ENCODE peak calls at places on chromosome 5, in six cellular contexts. Y is HepG2, F is H54, T is A549, N is GM12891, A is lower leg skin. H is an unnamed sample.

GRCh38 chr5:105952875-105953274 is 1717.9 kb downstream of the EFNA5 start:
- DNase-seq in Y (no peak), F (no peak), T (no peak), N (no peak), A (no peak), H (no peak)

GRCh38 chr5:80346055-80346454 is 26.3 kb downstream of the SPZ1 start:
- DNase-seq in Y (peak), F (peak), T (peak), N (peak), A (no peak), H (peak)

GRCh38 chr5:90093931-90094485 is 315.5 kb downstream of the CETN3 start:
- DNase-seq in Y (no peak), F (no peak), T (no peak), N (no peak), A (no peak), H (no peak)

GRCh38 chr5:83567741-83568530 is 96.4 kb downstream of the VCAN start:
- DNase-seq in Y (peak), F (peak), T (no peak), N (no peak), A (no peak), H (no peak)

GRCh38 chr5:37552770-37553719 is 173.9 kb downstream of the WDR70 start:
- DNase-seq in Y (no peak), F (no peak), T (no peak), N (no peak), A (no peak), H (peak)

GRCh38 chr5:127967323-127967982 is 116.1 kb upstream of the SLC12A2 start:
- DNase-seq in Y (no peak), F (no peak), T (no peak), N (no peak), A (no peak), H (no peak)

GRCh38 chr5:109958082-109958481 is 268.4 kb downstream of the MAN2A1 start:
- DNase-seq in Y (no peak), F (no peak), T (no peak), N (no peak), A (no peak), H (no peak)

GRCh38 chr5:170861295-170861854 is 443 bp upstream of the RANBP17 start:
- DNase-seq in Y (no peak), F (no peak), T (no peak), N (no peak), A (no peak), H (no peak)

GRCh38 chr5:53777864-53778618 is 217.6 kb downstream of the NDUFS4 start:
- DNase-seq in Y (no peak), F (no peak), T (no peak), N (no peak), A (no peak), H (no peak)

GRCh38 chr5:74167206-74167929 is 473.2 kb downstream of the ENC1 start:
- DNase-seq in Y (no peak), F (peak), T (peak), N (no peak), A (peak), H (no peak)

GRCh38 chr5:21919417-21920022 is 933.6 kb downstream of the CDH12 start:
- DNase-seq in Y (peak), F (peak), T (peak), N (peak), A (no peak), H (peak)

GRCh38 chr5:161544350-161544765 is 2.2 kb downstream of the GABRB2 start:
- DNase-seq in Y (peak), F (peak), T (peak), N (no peak), A (peak), H (peak)

GRCh38 chr5:132487841-132488555 is 2.6 kb downstream of the IRF1 start:
- DNase-seq in Y (no peak), F (no peak), T (no peak), N (no peak), A (peak), H (peak)

GRCh38 chr5:10363519-10364185 is 10.2 kb downstream of the MARCHF6 start:
- DNase-seq in Y (no peak), F (no peak), T (no peak), N (no peak), A (no peak), H (no peak)

GRCh38 chr5:6525910-6526309 is 77.3 kb downstream of the UBE2QL1 start:
- DNase-seq in Y (peak), F (peak), T (peak), N (peak), A (peak), H (peak)

GRCh38 chr5:1330847-1331831 is 13.8 kb downstream of the CLPTM1L start:
- DNase-seq in Y (no peak), F (no peak), T (no peak), N (no peak), A (no peak), H (no peak)

GRCh38 chr5:50445281-50445949 is 4.3 kb upstream of the EMB start:
- DNase-seq in Y (no peak), F (no peak), T (no peak), N (no peak), A (no peak), H (peak)

GRCh38 chr5:115389799-115390382 is 93.4 kb upstream of the CCDC112 start:
- DNase-seq in Y (no peak), F (no peak), T (peak), N (no peak), A (no peak), H (peak)

GRCh38 chr5:40683351-40683750 is 3.6 kb downstream of the PTGER4 start:
- DNase-seq in Y (no peak), F (no peak), T (no peak), N (no peak), A (no peak), H (no peak)

GRCh38 chr5:90297045-90297764 is 112.4 kb downstream of the CETN3 start:
- DNase-seq in Y (no peak), F (no peak), T (no peak), N (no peak), A (no peak), H (no peak)

GRCh38 chr5:94793816-94794198 is 175.3 kb downstream of the SLF1 start:
- DNase-seq in Y (no peak), F (peak), T (no peak), N (no peak), A (no peak), H (peak)

GRCh38 chr5:64680289-64680688 is 10.0 kb upstream of the SHISAL2B start:
- DNase-seq in Y (peak), F (no peak), T (peak), N (no peak), A (no peak), H (peak)

GRCh38 chr5:56414056-56414455 is 180.9 kb upstream of the ANKRD55 start:
- DNase-seq in Y (no peak), F (no peak), T (no peak), N (no peak), A (no peak), H (peak)

GRCh38 chr5:56419667-56420066 is 186.5 kb upstream of the ANKRD55 start:
- DNase-seq in Y (no peak), F (no peak), T (no peak), N (no peak), A (no peak), H (no peak)

GRCh38 chr5:56410696-56411095 is 177.6 kb upstream of the ANKRD55 start:
- DNase-seq in Y (no peak), F (no peak), T (no peak), N (no peak), A (no peak), H (no peak)

GRCh38 chr5:56412601-56413379 is 179.7 kb upstream of the ANKRD55 start:
- DNase-seq in Y (no peak), F (no peak), T (no peak), N (peak), A (no peak), H (peak)

DNA sequence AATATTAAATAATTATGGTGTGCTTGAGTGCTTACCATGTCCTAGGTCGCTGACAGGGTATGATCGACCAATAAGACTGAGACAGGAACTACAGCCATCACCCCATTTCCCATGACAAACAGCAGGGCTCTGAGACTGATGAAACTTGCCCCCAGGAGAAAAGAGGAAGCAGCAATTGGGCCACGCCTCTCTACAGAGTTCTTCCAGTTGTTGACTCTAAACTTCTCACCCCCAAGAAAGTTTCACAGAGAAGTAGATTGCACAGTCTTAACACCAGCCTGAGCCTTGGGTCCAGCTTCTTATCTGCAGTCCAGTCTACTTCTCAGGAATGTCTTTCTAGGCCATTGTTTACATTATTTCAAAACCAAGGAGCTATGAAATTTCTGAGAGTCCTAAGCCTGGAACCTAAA is 182.2 kb upstream of the ANKRD55 start:
- DNase-seq in Y (no peak), F (no peak), T (peak), N (peak), A (no peak), H (peak)
- TF ChIP-seq POLR2A in Y (no peak), F (no peak), T (no peak), N (no peak), A (no peak), H (no peak)

GRCh38 chr5:176415240-176416122 is 858 bp downstream of the CLTB start:
- DNase-seq in Y (no peak), F (peak), T (peak), N (no peak), A (peak), H (no peak)

GRCh38 chr5:176416965-176417364 is 626 bp upstream of the CLTB start:
- DNase-seq in Y (no peak), F (no peak), T (no peak), N (no peak), A (peak), H (no peak)

GRCh38 chr5:176414704-176415103 is 1.6 kb downstream of the CLTB start:
- DNase-seq in Y (no peak), F (no peak), T (no peak), N (no peak), A (no peak), H (no peak)

GRCh38 chr5:176418251-176418650 is 1.9 kb upstream of the CLTB start:
- DNase-seq in Y (peak), F (no peak), T (peak), N (no peak), A (peak), H (no peak)

GRCh38 chr5:176416123-176416924 is at the start of gene CLTB:
- DNase-seq in Y (peak), F (peak), T (peak), N (peak), A (peak), H (peak)
- TF ChIP-seq POLR2A in Y (peak), F (peak), T (peak), N (no peak), A (no peak), H (peak)

GRCh38 chr5:180809403-180810209 is 7.0 kb upstream of the MGAT1 start:
- DNase-seq in Y (peak), F (peak), T (peak), N (peak), A (peak), H (peak)
- TF ChIP-seq POLR2A in Y (no peak), F (no peak), T (peak), N (no peak), A (no peak), H (no peak)

GRCh38 chr5:154940772-154941620 is at the start of gene MRPL22:
- DNase-seq in Y (peak), F (peak), T (peak), N (peak), A (peak), H (peak)
- TF ChIP-seq POLR2A in Y (peak), F (peak), T (peak), N (peak), A (no peak), H (peak)

GRCh38 chr5:134370871-134371833 is at the start of gene UBE2B:
- DNase-seq in Y (peak), F (peak), T (peak), N (peak), A (peak), H (peak)
- TF ChIP-seq POLR2A in Y (peak), F (peak), T (no peak), N (peak), A (no peak), H (peak)

GRCh38 chr5:149519624-149520023 is 31.6 kb downstream of the CSNK1A1 start:
- DNase-seq in Y (no peak), F (no peak), T (no peak), N (no peak), A (no peak), H (no peak)
- TF ChIP-seq POLR2A in Y (no peak), F (no peak), T (no peak), N (no peak), A (no peak), H (no peak)

DNA sequence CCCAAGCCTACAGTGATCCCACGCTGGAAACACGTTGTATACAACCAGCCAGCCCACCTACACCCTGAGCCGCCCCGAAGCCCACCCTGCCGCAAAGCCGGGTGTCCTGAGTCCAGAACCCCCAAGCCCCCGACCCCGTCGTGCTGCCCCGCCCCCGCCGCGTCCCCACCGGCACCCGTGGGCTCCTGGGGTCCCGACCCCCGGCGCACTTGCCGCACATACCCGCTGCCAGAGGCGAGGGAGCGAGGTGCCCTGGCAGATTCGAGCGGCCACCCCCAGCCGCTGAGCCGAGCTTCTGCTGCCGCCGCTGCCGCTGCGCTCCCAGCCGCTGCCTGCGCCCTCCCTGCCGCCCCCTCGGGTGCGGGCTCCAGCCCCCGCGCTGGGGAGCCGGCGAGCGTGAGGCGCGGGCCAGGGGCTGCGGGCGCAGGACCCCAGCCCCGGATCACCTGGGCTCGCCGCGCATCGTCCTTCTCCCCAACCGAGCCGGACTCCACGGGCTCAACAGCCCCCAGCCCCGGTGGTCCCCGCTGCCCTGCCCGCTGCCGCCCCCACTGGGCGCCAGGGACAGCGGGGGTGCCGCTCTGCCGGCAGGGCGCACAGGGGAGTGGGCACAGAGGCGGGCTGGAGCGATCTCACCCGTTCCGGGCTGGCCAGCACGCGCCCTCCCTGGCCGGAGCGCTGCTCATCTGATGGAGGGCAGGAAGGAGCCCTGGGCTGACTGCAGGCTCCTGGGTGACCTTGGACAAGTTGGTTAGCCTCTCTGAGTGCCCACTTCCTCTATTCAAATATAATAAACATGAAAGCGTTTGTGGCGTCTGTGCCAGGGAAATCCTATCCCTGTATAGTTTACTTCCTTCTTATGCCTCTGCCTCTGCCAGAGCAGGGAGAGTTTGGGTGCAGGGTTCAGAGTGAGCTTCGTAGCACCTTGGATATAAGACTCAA is at the start of gene HTR4:
- DNase-seq in Y (no peak), F (no peak), T (no peak), N (no peak), A (no peak), H (peak)
- TF ChIP-seq POLR2A in Y (no peak), F (no peak), T (no peak), N (no peak), A (no peak), H (no peak)

DNA sequence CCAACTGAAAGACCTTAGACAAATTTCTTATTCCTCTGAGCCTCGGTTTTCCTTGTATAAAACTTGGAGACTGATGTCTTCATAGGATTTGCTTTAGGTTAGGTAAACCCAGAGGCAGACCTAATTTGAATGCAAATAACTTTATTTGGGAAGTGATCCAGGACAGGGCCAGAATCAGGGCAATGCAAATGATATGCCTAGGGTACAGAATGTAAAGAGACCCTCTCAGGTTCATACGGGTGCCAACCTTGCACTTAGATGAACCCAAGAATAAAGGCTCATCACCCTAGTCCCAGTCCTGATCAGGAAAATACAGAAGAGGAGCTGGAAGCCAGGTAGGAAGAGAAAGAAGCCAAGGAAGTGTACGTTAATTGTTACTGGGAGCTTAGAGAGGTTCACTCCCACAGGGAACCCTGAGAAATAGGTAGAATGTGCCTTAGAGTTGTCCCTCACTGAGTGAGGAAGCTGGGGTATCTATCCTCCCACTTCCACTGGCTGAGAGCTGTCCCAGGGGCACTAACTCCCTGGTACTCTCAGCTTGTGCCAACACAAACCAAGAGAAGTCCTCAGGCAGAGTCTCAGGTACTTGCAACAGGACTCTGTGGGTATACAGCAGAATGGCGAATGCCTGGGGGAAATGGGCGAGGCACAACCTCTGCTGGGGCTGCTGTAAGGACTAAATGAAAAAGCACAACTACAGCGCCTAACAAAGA is 3.1 kb upstream of the HK3 start:
- DNase-seq in Y (no peak), F (no peak), T (no peak), N (no peak), A (peak), H (no peak)
- TF ChIP-seq POLR2A in Y (no peak), F (no peak), T (no peak), N (no peak), A (no peak), H (no peak)

GRCh38 chr5:173907686-173908371 is 19.7 kb downstream of the CPEB4 start:
- DNase-seq in Y (no peak), F (no peak), T (no peak), N (no peak), A (no peak), H (no peak)
- TF ChIP-seq POLR2A in Y (no peak), F (no peak), T (no peak), N (no peak), A (no peak), H (no peak)

GRCh38 chr5:154364845-154365244 is 81.0 kb upstream of the SAP30L start:
- DNase-seq in Y (no peak), F (no peak), T (no peak), N (no peak), A (no peak), H (no peak)
- TF ChIP-seq POLR2A in Y (no peak), F (no peak), T (no peak), N (no peak), A (no peak), H (no peak)

H was measured in NB4.